ENCODE peak calls at places on chromosomes 11 and 22, in five cellular contexts. One of them, this sample, is unnamed.

GRCh38 chr11:78525720-78526119 is 48.9 kb downstream of the NARS2 start:
- DNase-seq in mesendoderm: no peak
- DNase-seq in H9: no peak
- DNase-seq in mesenchymal stem cell: no peak
- DNase-seq in H1: no peak
- DNase-seq in this sample: no peak

GRCh38 chr22:50171965-50172421 is 1.5 kb downstream of the PANX2 start:
- DNase-seq in mesendoderm: no peak
- DNase-seq in H9: no peak
- DNase-seq in mesenchymal stem cell: no peak
- DNase-seq in H1: no peak
- DNase-seq in this sample: no peak

GRCh38 chr11:970319-970871 is 44.7 kb downstream of the AP2A2 start:
- DNase-seq in mesendoderm: no peak
- DNase-seq in H9: no peak
- DNase-seq in mesenchymal stem cell: no peak
- DNase-seq in H1: no peak
- DNase-seq in this sample: no peak

GRCh38 chr22:35434061-35434750 is 34.3 kb downstream of the MCM5 start:
- DNase-seq in mesendoderm: peak; percentile 45
- DNase-seq in H9: no peak
- DNase-seq in mesenchymal stem cell: no peak
- DNase-seq in H1: no peak
- DNase-seq in this sample: no peak

GRCh38 chr11:47587733-47588326 is 1.4 kb downstream of the FAM180B start:
- DNase-seq in mesendoderm: no peak
- DNase-seq in H9: no peak
- DNase-seq in mesenchymal stem cell: no peak
- DNase-seq in H1: no peak
- DNase-seq in this sample: no peak

GRCh38 chr11:60428517-60428916 is 855 bp upstream of the MS4A5 start:
- DNase-seq in mesendoderm: peak; percentile 1
- DNase-seq in H9: no peak
- DNase-seq in mesenchymal stem cell: no peak
- DNase-seq in H1: no peak
- DNase-seq in this sample: no peak

GRCh38 chr11:102368472-102368871 is 21.5 kb downstream of the BIRC2 start:
- DNase-seq in mesendoderm: no peak
- DNase-seq in H9: no peak
- DNase-seq in mesenchymal stem cell: no peak
- DNase-seq in H1: no peak
- DNase-seq in this sample: no peak

GRCh38 chr11:66333896-66334604 is 2.2 kb downstream of the RIN1 start:
- DNase-seq in mesendoderm: no peak
- DNase-seq in H9: no peak
- DNase-seq in mesenchymal stem cell: no peak
- DNase-seq in H1: no peak
- DNase-seq in this sample: no peak

GRCh38 chr22:45878051-45878764 is 98.8 kb downstream of the WNT7B start:
- DNase-seq in mesendoderm: peak; percentile 38
- DNase-seq in H9: peak; percentile 32
- DNase-seq in mesenchymal stem cell: no peak
- DNase-seq in H1: no peak
- DNase-seq in this sample: no peak

GRCh38 chr22:46884365-46884764 is 121.9 kb downstream of the TBC1D22A start:
- DNase-seq in mesendoderm: no peak
- DNase-seq in H9: no peak
- DNase-seq in mesenchymal stem cell: no peak
- DNase-seq in H1: no peak
- DNase-seq in this sample: no peak

GRCh38 chr11:81005595-81005994 is 1564.8 kb upstream of the TENM4 start:
- DNase-seq in mesendoderm: peak; percentile 23
- DNase-seq in H9: no peak
- DNase-seq in mesenchymal stem cell: peak; percentile 90
- DNase-seq in H1: no peak
- DNase-seq in this sample: peak; percentile 80

GRCh38 chr22:37317698-37318210 is 35.4 kb downstream of the CYTH4 start:
- DNase-seq in mesendoderm: no peak
- DNase-seq in H9: no peak
- DNase-seq in mesenchymal stem cell: no peak
- DNase-seq in H1: no peak
- DNase-seq in this sample: no peak

GRCh38 chr22:47623056-47623739 is 860.7 kb downstream of the TBC1D22A start:
- DNase-seq in mesendoderm: no peak
- DNase-seq in H9: peak; percentile 13
- DNase-seq in mesenchymal stem cell: no peak
- DNase-seq in H1: no peak
- DNase-seq in this sample: no peak

GRCh38 chr11:8356731-8357504 is 93.2 kb upstream of the LMO1 start:
- DNase-seq in mesendoderm: no peak
- DNase-seq in H9: no peak
- DNase-seq in mesenchymal stem cell: no peak
- DNase-seq in H1: no peak
- DNase-seq in this sample: no peak

GRCh38 chr22:36328635-36329216 is 59.0 kb downstream of the MYH9 start:
- DNase-seq in mesendoderm: peak; percentile 66
- DNase-seq in H9: no peak
- DNase-seq in mesenchymal stem cell: peak; percentile 97
- DNase-seq in H1: no peak
- DNase-seq in this sample: peak; percentile 96

GRCh38 chr11:111766834-111767142 is 599 bp upstream of the PPP2R1B start:
- DNase-seq in mesendoderm: peak; percentile 43
- DNase-seq in H9: no peak
- DNase-seq in mesenchymal stem cell: no peak
- DNase-seq in H1: no peak
- DNase-seq in this sample: no peak

GRCh38 chr11:8566613-8567210 is 27.3 kb downstream of the STK33 start:
- DNase-seq in mesendoderm: peak; percentile 48
- DNase-seq in H9: no peak
- DNase-seq in mesenchymal stem cell: peak; percentile 57
- DNase-seq in H1: no peak
- DNase-seq in this sample: peak; percentile 48

GRCh38 chr11:16321148-16321547 is 35.2 kb downstream of the SOX6 start:
- DNase-seq in mesendoderm: no peak
- DNase-seq in H9: no peak
- DNase-seq in mesenchymal stem cell: no peak
- DNase-seq in H1: no peak
- DNase-seq in this sample: peak; percentile 30

DNA sequence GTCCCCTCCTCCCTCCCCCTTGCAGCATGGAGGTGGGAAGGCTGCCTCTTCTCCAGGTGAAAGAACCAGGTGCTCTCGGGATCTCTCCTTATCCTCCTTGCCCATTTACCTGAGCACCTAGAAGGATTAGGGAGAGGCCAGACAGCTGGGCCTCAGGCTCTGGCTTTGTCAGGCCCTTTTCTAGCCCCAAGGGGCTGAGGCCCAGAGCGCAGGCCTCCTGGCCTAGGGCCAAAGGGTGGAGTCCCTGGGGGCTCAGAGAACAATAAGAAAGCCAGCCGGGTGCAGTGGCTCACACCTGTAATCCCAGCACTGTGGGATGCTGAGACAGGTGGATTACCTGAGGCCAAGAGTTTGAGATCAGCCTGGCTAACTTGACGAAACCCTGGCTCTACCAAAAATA is 5.4 kb upstream of the TTLL1 start:
- DNase-seq in mesendoderm: no peak
- DNase-seq in H9: no peak
- DNase-seq in mesenchymal stem cell: no peak
- DNase-seq in H1: no peak
- DNase-seq in this sample: no peak
- H2BK5ac ChIP-seq in mesendoderm: no peak overlapping the region
- H2BK5ac ChIP-seq in H9: no peak overlapping the region
- H2BK5ac ChIP-seq in mesenchymal stem cell: no peak overlapping the region
- H2BK5ac ChIP-seq in H1: peak overlapping the region; percentile 13
- H2BK5ac ChIP-seq in this sample: no peak overlapping the region

DNA sequence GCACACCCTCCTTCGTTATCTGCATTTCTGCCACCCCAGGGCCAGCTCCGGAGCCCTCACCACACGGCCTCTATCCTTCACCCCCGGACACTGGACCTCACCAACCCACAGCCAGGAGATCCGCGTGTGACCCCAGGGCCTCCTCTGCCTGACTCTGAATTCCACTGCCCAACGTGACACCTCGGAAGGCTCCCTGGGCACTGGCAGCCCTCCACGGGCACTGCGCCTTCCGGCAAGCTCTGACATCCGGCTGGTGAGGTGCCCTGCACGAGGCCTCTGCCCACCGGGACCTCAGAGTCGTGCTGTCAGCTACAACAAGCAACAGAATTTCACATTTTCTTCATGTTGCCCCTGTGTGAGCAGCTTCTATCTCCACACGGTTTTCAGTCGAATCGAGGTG is 148.3 kb downstream of the CRYBB2 start:
- DNase-seq in mesendoderm: no peak
- DNase-seq in H9: no peak
- DNase-seq in mesenchymal stem cell: no peak
- DNase-seq in H1: no peak
- DNase-seq in this sample: no peak
- H2BK5ac ChIP-seq in mesendoderm: no peak overlapping the region
- H2BK5ac ChIP-seq in H9: no peak overlapping the region
- H2BK5ac ChIP-seq in mesenchymal stem cell: no peak overlapping the region
- H2BK5ac ChIP-seq in H1: no peak overlapping the region
- H2BK5ac ChIP-seq in this sample: no peak overlapping the region

GRCh38 chr22:29226246-29226981 is 20.7 kb downstream of the EMID1 start:
- DNase-seq in mesendoderm: no peak
- DNase-seq in H9: no peak
- DNase-seq in mesenchymal stem cell: no peak
- DNase-seq in H1: no peak
- DNase-seq in this sample: no peak

GRCh38 chr22:29219881-29220670 is 14.4 kb downstream of the EMID1 start:
- DNase-seq in mesendoderm: no peak
- DNase-seq in H9: peak; percentile 47
- DNase-seq in mesenchymal stem cell: no peak
- DNase-seq in H1: no peak
- DNase-seq in this sample: no peak

GRCh38 chr22:29224121-29224858 is 18.6 kb downstream of the EMID1 start:
- DNase-seq in mesendoderm: no peak
- DNase-seq in H9: no peak
- DNase-seq in mesenchymal stem cell: no peak
- DNase-seq in H1: no peak
- DNase-seq in this sample: no peak

GRCh38 chr22:29225422-29226090 is 19.9 kb downstream of the EMID1 start:
- DNase-seq in mesendoderm: no peak
- DNase-seq in H9: no peak
- DNase-seq in mesenchymal stem cell: peak; percentile 73
- DNase-seq in H1: no peak
- DNase-seq in this sample: peak; percentile 42

GRCh38 chr22:29224859-29225410 is 19.2 kb downstream of the EMID1 start:
- DNase-seq in mesendoderm: no peak
- DNase-seq in H9: no peak
- DNase-seq in mesenchymal stem cell: no peak
- DNase-seq in H1: no peak
- DNase-seq in this sample: no peak
- H2BK5ac ChIP-seq in mesendoderm: no peak overlapping the region
- H2BK5ac ChIP-seq in H9: no peak overlapping the region
- H2BK5ac ChIP-seq in mesenchymal stem cell: no peak overlapping the region
- H2BK5ac ChIP-seq in H1: no peak overlapping the region
- H2BK5ac ChIP-seq in this sample: no peak overlapping the region

GRCh38 chr11:36455658-36456111 is 54.4 kb downstream of the TRAF6 start:
- DNase-seq in mesendoderm: peak; percentile 62
- DNase-seq in H9: no peak
- DNase-seq in mesenchymal stem cell: peak; percentile 99
- DNase-seq in H1: no peak
- DNase-seq in this sample: peak; percentile 98
- H2BK5ac ChIP-seq in mesendoderm: no peak overlapping the region
- H2BK5ac ChIP-seq in H9: no peak overlapping the region
- H2BK5ac ChIP-seq in mesenchymal stem cell: peak overlapping the region; percentile 97
- H2BK5ac ChIP-seq in H1: peak overlapping the region; percentile 16
- H2BK5ac ChIP-seq in this sample: peak overlapping the region; percentile 96

DNA sequence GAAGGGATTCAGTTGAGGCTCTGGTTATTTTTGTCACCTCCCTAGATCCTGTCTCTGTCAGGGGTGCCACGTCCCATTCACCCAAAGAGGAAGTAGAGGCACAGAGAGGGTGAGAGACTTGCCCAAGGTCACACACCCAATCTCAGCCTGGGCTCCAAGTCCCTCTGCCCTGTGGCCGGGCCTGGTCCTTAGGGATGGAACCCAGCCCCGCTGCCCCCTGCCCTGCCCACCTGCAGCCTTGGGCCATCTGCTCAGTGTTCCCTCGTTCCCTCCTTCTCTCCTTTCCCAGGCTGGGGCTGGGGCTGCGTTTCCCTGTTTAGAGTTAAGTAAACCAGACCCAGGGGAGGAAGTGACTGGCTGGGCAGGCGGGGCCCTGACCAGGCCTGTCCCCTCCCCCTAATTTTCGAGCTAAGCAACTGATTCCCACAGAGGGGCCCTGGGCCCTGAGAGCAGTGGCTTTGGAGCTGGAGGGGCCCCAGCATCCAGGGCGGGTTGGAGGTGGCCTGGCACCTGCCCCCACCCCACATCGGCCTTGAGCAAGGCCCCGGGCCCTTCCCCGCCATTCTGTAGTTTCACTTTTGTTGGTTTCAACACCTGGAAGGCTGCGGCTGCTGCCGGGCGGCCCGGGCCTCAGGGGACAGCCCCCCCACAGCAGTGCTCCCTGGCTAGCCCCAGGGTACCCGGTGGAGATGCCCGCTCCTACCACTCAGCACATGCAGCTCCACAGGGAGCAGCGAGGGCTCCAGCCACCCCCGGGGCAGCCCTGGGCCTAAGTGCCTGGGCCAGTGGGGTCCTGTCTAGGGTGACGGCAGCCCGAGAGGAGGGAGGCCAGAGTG is 1.5 kb downstream of the TCIRG1 start:
- DNase-seq in mesendoderm: peak; percentile 84
- DNase-seq in H9: peak; percentile 76
- DNase-seq in mesenchymal stem cell: peak; percentile 90
- DNase-seq in H1: peak; percentile 36
- DNase-seq in this sample: peak; percentile 73
- H2BK5ac ChIP-seq in mesendoderm: peak overlapping the region; percentile 73
- H2BK5ac ChIP-seq in H9: no peak overlapping the region
- H2BK5ac ChIP-seq in mesenchymal stem cell: peak overlapping the region; percentile 60
- H2BK5ac ChIP-seq in H1: peak overlapping the region; percentile 88
- H2BK5ac ChIP-seq in this sample: peak overlapping the region; percentile 88

This sample was measured in IMR-90.